ENCODE peak calls at places on chromosomes 7 and 10, in seven cellular contexts. S is testis, Q is heart right ventricle, R is prostate gland, V is aorta, N is mammary epithelial cell, L is esophagus squamous epithelium. Z is an unnamed sample. For H3K9me3 and H3K4me1, the result is how much of the 10 kb centered on the place peaks cover.

GRCh38 chr7:66379761-66380160 is 174.6 kb downstream of the TPST1 start:
- DNase-seq in R (no peak), V (no peak), S (no peak), Q (no peak), N (peak), L (no peak), Z (no peak)

GRCh38 chr7:157189405-157189804 is 50.7 kb downstream of the UBE3C start:
- DNase-seq in S (no peak), L (no peak), R (no peak), Q (no peak), V (no peak), N (no peak), Z (no peak)

GRCh38 chr10:92076722-92077121 is 153.2 kb downstream of the BTAF1 start:
- DNase-seq in N (no peak), S (no peak), R (no peak), L (no peak), Q (no peak), V (no peak), Z (no peak)

GRCh38 chr7:6186578-6186977 is 85.8 kb downstream of the CYTH3 start:
- DNase-seq in S (no peak), R (no peak), L (no peak), V (no peak), Q (no peak), N (no peak), Z (no peak)

GRCh38 chr7:105985250-105985649 is 22.2 kb downstream of the CDHR3 start:
- DNase-seq in S (no peak), N (no peak), R (no peak), V (no peak), L (no peak), Q (no peak), Z (no peak)

GRCh38 chr7:133675510-133676218 is 422.8 kb downstream of the EXOC4 start:
- DNase-seq in L (no peak), S (no peak), Q (no peak), R (no peak), N (peak), V (no peak), Z (no peak)

GRCh38 chr7:43926193-43927043 is at the start of gene UBE2D4:
- DNase-seq in Q (peak), R (peak), S (peak), L (peak), V (peak), N (peak), Z (peak)

GRCh38 chr7:103048833-103049232 is 25.8 kb downstream of the FBXL13 start:
- DNase-seq in V (no peak), Q (no peak), N (peak), L (no peak), S (no peak), R (no peak), Z (no peak)

GRCh38 chr7:53422291-53422690 is 386.9 kb downstream of the POM121L12 start:
- DNase-seq in R (no peak), N (no peak), S (peak), V (no peak), L (no peak), Q (no peak), Z (no peak)

GRCh38 chr7:24936121-24936824 is 43.7 kb downstream of the OSBPL3 start:
- DNase-seq in Q (no peak), L (no peak), V (no peak), R (no peak), S (no peak), N (no peak), Z (no peak)

GRCh38 chr10:48542471-48543210 is 62.2 kb downstream of the ARHGAP22 start:
- DNase-seq in V (no peak), R (no peak), S (peak), N (no peak), L (no peak), Q (no peak), Z (no peak)

GRCh38 chr7:130794619-130794922 is 60.6 kb upstream of the KLF14 start:
- DNase-seq in N (no peak), Q (no peak), L (no peak), S (no peak), R (no peak), V (no peak), Z (no peak)

GRCh38 chr10:119705434-119705831 is 20.4 kb upstream of the INPP5F start:
- DNase-seq in S (no peak), N (no peak), Q (no peak), L (no peak), R (no peak), V (no peak), Z (no peak)

GRCh38 chr10:52486840-52487611 is 172.9 kb downstream of the DKK1 start:
- DNase-seq in N (peak), V (no peak), L (no peak), R (no peak), S (no peak), Q (no peak), Z (no peak)

GRCh38 chr7:6705959-6706665 is 635 bp downstream of the ZNF12 start:
- DNase-seq in V (peak), R (no peak), S (peak), N (peak), L (no peak), Q (peak), Z (peak)

GRCh38 chr10:37479469-37479868 is 354.1 kb downstream of the ANKRD30A start:
- DNase-seq in L (no peak), Q (no peak), R (no peak), N (no peak), S (no peak), V (no peak), Z (no peak)
- H3K9me3 ChIP-seq in L (under half), Q (under half), R (under half), N (under half), S (under half), V (under half), Z (under half)

GRCh38 chr7:151631149-151631967 is 111.7 kb upstream of the RHEB start:
- DNase-seq in V (no peak), R (peak), Q (no peak), N (peak), L (no peak), S (peak), Z (no peak)

GRCh38 chr7:151631968-151632749 is 112.5 kb upstream of the RHEB start:
- DNase-seq in L (peak), Q (peak), N (peak), V (peak), S (peak), R (peak), Z (peak)

GRCh38 chr7:151630349-151630748 is 110.7 kb upstream of the RHEB start:
- DNase-seq in S (no peak), N (no peak), R (no peak), V (no peak), L (no peak), Q (no peak), Z (no peak)

GRCh38 chr7:151628846-151629604 is 109.3 kb upstream of the RHEB start:
- DNase-seq in R (no peak), Q (no peak), N (peak), L (no peak), V (no peak), S (no peak), Z (no peak)

GRCh38 chr7:151629873-151630272 is 110.2 kb upstream of the RHEB start:
- DNase-seq in L (no peak), R (no peak), V (no peak), S (no peak), N (no peak), Q (no peak), Z (no peak)
- H3K27ac ChIP-seq in L (peak), R (no peak), V (no peak), S (no peak), N (no peak), Q (no peak), Z (no peak)

GRCh38 chr10:75297021-75297599 is 61.4 kb upstream of the COMTD1 start:
- DNase-seq in N (peak), S (no peak), V (no peak), L (no peak), R (no peak), Q (no peak), Z (no peak)
- H3K4me1 ChIP-seq in N (under half), S (under half), V (under half), L (under half), R (under half), Q (under half), Z (under half)

DNA sequence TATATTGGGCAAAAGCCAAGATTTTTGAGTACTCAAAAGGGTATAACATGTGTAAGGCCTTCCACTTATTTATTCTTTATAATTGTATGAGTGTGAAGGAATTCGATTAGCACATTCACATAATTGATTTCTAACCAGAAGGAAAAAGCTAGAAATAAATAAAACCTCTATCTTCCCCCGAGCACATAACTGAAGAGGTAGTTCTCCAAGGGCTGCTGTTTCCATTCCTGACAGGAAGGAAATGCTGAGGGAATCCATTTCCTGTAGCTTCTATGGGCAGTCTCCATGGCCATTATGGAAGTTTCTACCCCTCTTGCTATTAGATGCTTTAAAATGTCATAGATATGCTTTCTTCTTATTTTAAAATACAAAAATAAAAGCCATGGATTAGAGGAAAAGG is 70.5 kb upstream of the ABCB5 start:
- DNase-seq in R (no peak), L (no peak), Q (no peak), V (no peak), S (no peak), N (no peak), Z (no peak)
- H3K9me3 ChIP-seq in R (under half), L (under half), Q (under half), V (under half), S (under half), N (under half), Z (under half)